ENCODE peak calls at places on chromosome 17, in ten cellular contexts. O is heart right ventricle; Z is right cardiac atrium; J is aorta; E is upper lobe of right lung; C is left lung; G is left cardiac atrium; K is sciatic nerve; Y is T-cell; U is activated T-cell treated with anti-CD3 and anti-CD28 coated beads, Interleukin-2, amount 50 U/mL, for 72 hours. X is an unnamed sample.

GRCh38 chr17:42518046-42518754 is 17.8 kb upstream of the NAGLU start:
- ATAC-seq in J (peak), C (peak), U (no peak), K (peak), G (peak), Y (no peak), E (peak), O (peak), Z (peak), X (peak)

GRCh38 chr17:4161179-4161559 is 18.2 kb downstream of the CYB5D2 start:
- ATAC-seq in J (no peak), K (peak), Z (no peak), O (no peak), G (no peak), C (peak), Y (no peak), U (no peak), E (peak), X (peak)

GRCh38 chr17:80109713-80110446 is 8.5 kb downstream of the GAA start:
- ATAC-seq in C (no peak), O (no peak), K (no peak), U (no peak), Z (no peak), Y (no peak), G (no peak), E (no peak), J (no peak), X (no peak)

GRCh38 chr17:80477647-80478478 is 1.5 kb upstream of the NPTX1 start:
- ATAC-seq in C (peak), Y (peak), U (peak), Z (peak), O (peak), K (peak), J (peak), E (peak), G (peak), X (peak)

GRCh38 chr17:50043290-50044148 is 12.4 kb upstream of the ITGA3 start:
- ATAC-seq in J (peak), Z (peak), O (peak), K (peak), E (peak), U (no peak), C (peak), G (peak), Y (no peak), X (peak)

GRCh38 chr17:68567581-68567980 is 33.6 kb downstream of the FAM20A start:
- ATAC-seq in U (no peak), Y (no peak), K (no peak), J (no peak), O (no peak), G (no peak), Z (no peak), C (no peak), E (no peak), X (no peak)

GRCh38 chr17:46885956-46886663 is 34.7 kb downstream of the WNT9B start:
- ATAC-seq in E (no peak), O (no peak), G (no peak), K (no peak), Y (no peak), Z (no peak), C (no peak), J (no peak), U (no peak), X (no peak)

GRCh38 chr17:48416971-48417370 is 13.0 kb downstream of the SKAP1 start:
- ATAC-seq in C (no peak), Y (peak), Z (no peak), J (no peak), E (no peak), O (no peak), U (no peak), G (no peak), K (no peak), X (no peak)

GRCh38 chr17:19268611-19269010 is 31.4 kb downstream of the EPN2 start:
- ATAC-seq in U (no peak), K (no peak), J (no peak), C (peak), Y (no peak), G (no peak), Z (no peak), E (peak), O (no peak), X (no peak)

GRCh38 chr17:65670667-65671371 is 109.4 kb upstream of the AXIN2 start:
- ATAC-seq in K (no peak), Z (no peak), Y (no peak), C (no peak), J (no peak), U (no peak), O (no peak), E (no peak), G (no peak), X (no peak)

GRCh38 chr17:67441052-67441738 is 64.1 kb downstream of the PITPNC1 start:
- ATAC-seq in Y (peak), O (peak), Z (peak), C (peak), J (no peak), E (peak), U (peak), K (peak), G (peak), X (no peak)

GRCh38 chr17:46163316-46163715 is 29.9 kb downstream of the KANSL1 start:
- ATAC-seq in U (no peak), G (no peak), Z (peak), O (no peak), Y (no peak), C (peak), E (peak), K (no peak), J (no peak), X (no peak)

GRCh38 chr17:72822358-72823023 is 270.0 kb downstream of the SLC39A11 start:
- ATAC-seq in E (no peak), U (no peak), Z (no peak), Y (no peak), O (no peak), J (no peak), G (no peak), C (peak), K (no peak), X (no peak)

GRCh38 chr17:81371910-81372760 is 23.1 kb upstream of the BAHCC1 start:
- ATAC-seq in Z (peak), U (no peak), Y (no peak), C (peak), G (peak), E (peak), O (peak), K (peak), J (peak), X (peak)

GRCh38 chr17:75783803-75784472 is 668 bp upstream of the UNK start:
- ATAC-seq in Y (peak), U (peak), G (peak), O (peak), E (no peak), Z (peak), K (no peak), J (no peak), C (peak), X (no peak)

GRCh38 chr17:17766351-17767095 is 70.3 kb downstream of the SREBF1 start:
- ATAC-seq in Y (peak), Z (peak), K (peak), E (no peak), U (peak), O (no peak), C (no peak), G (no peak), J (no peak), X (peak)

GRCh38 chr17:16945513-16946201 is 26.3 kb downstream of the TNFRSF13B start:
- ATAC-seq in J (no peak), E (no peak), U (no peak), Z (no peak), Y (no peak), C (no peak), K (no peak), O (no peak), G (no peak), X (no peak)

GRCh38 chr17:65473985-65474384 is 87.5 kb downstream of the AXIN2 start:
- ATAC-seq in Z (no peak), C (no peak), K (no peak), G (no peak), E (no peak), J (no peak), O (no peak), U (no peak), Y (no peak), X (no peak)

GRCh38 chr17:75602644-75603043 is 15.0 kb downstream of the MYO15B start:
- ATAC-seq in G (no peak), O (no peak), U (no peak), K (peak), Z (peak), Y (no peak), E (peak), J (peak), C (no peak), X (no peak)

GRCh38 chr17:66551839-66552238 is 249.4 kb downstream of the PRKCA start:
- ATAC-seq in G (no peak), J (no peak), Z (no peak), O (no peak), C (no peak), Y (no peak), E (no peak), U (no peak), K (no peak), X (no peak)

GRCh38 chr17:32276217-32276616 is 10.6 kb downstream of the RHBDL3 start:
- ATAC-seq in U (no peak), K (no peak), O (no peak), Z (no peak), G (no peak), Y (no peak), C (no peak), E (no peak), J (no peak), X (no peak)

GRCh38 chr17:6479626-6480324 is 35.5 kb downstream of the PIMREG start:
- ATAC-seq in J (no peak), Y (no peak), Z (no peak), C (no peak), O (no peak), U (no peak), K (no peak), E (no peak), G (no peak), X (no peak)

GRCh38 chr17:44112284-44113280 is 10.9 kb downstream of the HDAC5 start:
- ATAC-seq in Y (no peak), O (peak), J (no peak), U (no peak), E (no peak), G (peak), K (no peak), Z (peak), C (no peak), X (no peak)

GRCh38 chr17:28404007-28404406 is 2.0 kb downstream of the SLC46A1 start:
- ATAC-seq in G (no peak), Y (no peak), O (no peak), Z (no peak), J (no peak), C (no peak), U (no peak), E (no peak), K (no peak), X (no peak)

GRCh38 chr17:21360048-21360447 is 16.1 kb upstream of the KCNJ12 start:
- ATAC-seq in J (no peak), U (no peak), O (no peak), Y (no peak), Z (no peak), G (no peak), C (no peak), E (no peak), K (no peak), X (no peak)

GRCh38 chr17:80850109-80850508 is 141.5 kb upstream of the CHMP6 start:
- ATAC-seq in Y (no peak), O (no peak), U (no peak), G (no peak), E (no peak), C (no peak), Z (no peak), K (no peak), J (no peak), X (no peak)